ENCODE peak calls at places on chromosomes 1 and 21, in ten cellular contexts. S, R, M, K, X, Y, H, A, U and G are unnamed samples.

GRCh38 chr1:81834268-81834667 is 33.5 kb downstream of the ADGRL2 start:
- DNase-seq in A (no peak), Y (no peak), X (no peak), S (peak), H (no peak), K (no peak), U (no peak), R (no peak), M (no peak), G (peak)

GRCh38 chr1:91891969-91892368 is 6.0 kb upstream of the TGFBR3 start:
- DNase-seq in K (no peak), U (no peak), S (peak), Y (no peak), R (no peak), X (no peak), A (no peak), H (no peak), M (no peak), G (no peak)

GRCh38 chr1:63966016-63966415 is 192.2 kb downstream of the ROR1 start:
- DNase-seq in U (no peak), S (no peak), X (no peak), K (no peak), A (no peak), Y (no peak), M (no peak), H (no peak), R (no peak), G (no peak)

GRCh38 chr1:232599178-232600041 is 30.5 kb downstream of the SIPA1L2 start:
- DNase-seq in K (no peak), U (no peak), M (no peak), R (peak), X (peak), S (peak), H (no peak), A (peak), Y (no peak), G (no peak)

GRCh38 chr1:231515748-231516147 is 12.7 kb upstream of the TSNAX start:
- DNase-seq in M (no peak), R (no peak), K (no peak), S (no peak), U (no peak), H (no peak), Y (no peak), X (no peak), A (no peak), G (no peak)

GRCh38 chr1:38209986-38210385 is 163.4 kb upstream of the POU3F1 start:
- DNase-seq in X (no peak), A (no peak), K (no peak), M (no peak), S (no peak), Y (no peak), R (no peak), U (no peak), H (no peak), G (no peak)

GRCh38 chr1:115331531-115332331 is 6.3 kb downstream of the NGF start:
- DNase-seq in K (no peak), Y (no peak), U (no peak), S (peak), M (no peak), R (no peak), H (no peak), A (no peak), X (no peak), G (peak)

GRCh38 chr21:26966978-26967913 is at the start of gene ADAMTS5:
- DNase-seq in Y (peak), M (no peak), X (no peak), H (no peak), U (no peak), S (peak), A (no peak), K (peak), R (no peak), G (peak)

GRCh38 chr1:212127219-212127618 is 91.7 kb downstream of the DTL start:
- DNase-seq in U (no peak), K (no peak), Y (no peak), A (no peak), R (no peak), S (no peak), H (no peak), X (no peak), M (no peak), G (no peak)

GRCh38 chr21:44365967-44366585 is 12.7 kb downstream of the TRPM2 start:
- DNase-seq in S (no peak), M (no peak), X (no peak), U (no peak), Y (no peak), A (no peak), R (no peak), H (peak), K (no peak), G (no peak)

GRCh38 chr1:22952694-22953391 is 19.8 kb downstream of the LACTBL1 start:
- DNase-seq in H (no peak), U (no peak), S (no peak), Y (no peak), K (peak), R (no peak), X (no peak), A (no peak), M (no peak), G (no peak)

GRCh38 chr1:59198565-59198964 is 98.3 kb upstream of the FGGY start:
- DNase-seq in A (peak), U (no peak), K (no peak), X (no peak), H (no peak), S (no peak), M (no peak), R (no peak), Y (no peak), G (no peak)

GRCh38 chr1:43204394-43204793 is 32.3 kb downstream of the CFAP57 start:
- DNase-seq in Y (no peak), R (no peak), S (no peak), K (no peak), X (no peak), M (no peak), H (no peak), A (no peak), U (no peak), G (no peak)

GRCh38 chr1:100959502-100960060 is 63.7 kb downstream of the SLC30A7 start:
- DNase-seq in R (no peak), H (no peak), X (no peak), K (no peak), U (no peak), M (no peak), S (peak), A (no peak), Y (no peak), G (peak)

GRCh38 chr1:235070819-235071218 is 57.8 kb downstream of the TOMM20 start:
- DNase-seq in H (no peak), M (no peak), Y (no peak), U (no peak), S (no peak), K (no peak), X (no peak), A (no peak), R (no peak), G (no peak)

GRCh38 chr1:22709891-22710687 is 550 bp upstream of the EPHB2 start:
- DNase-seq in S (peak), R (peak), H (peak), M (no peak), K (no peak), A (no peak), X (no peak), U (peak), Y (peak), G (peak)

GRCh38 chr1:100643430-100644196 is 75.9 kb upstream of the VCAM1 start:
- DNase-seq in M (no peak), K (no peak), Y (no peak), H (no peak), R (peak), A (no peak), X (no peak), U (no peak), S (peak), G (no peak)

GRCh38 chr21:35059742-35060141 is 10.6 kb upstream of the RUNX1 start:
- DNase-seq in A (no peak), M (no peak), S (peak), U (no peak), H (no peak), X (no peak), Y (no peak), R (no peak), K (no peak), G (peak)

GRCh38 chr1:156245451-156246232 is 2.2 kb downstream of the PAQR6 start:
- DNase-seq in S (no peak), M (peak), K (no peak), A (peak), U (peak), H (no peak), R (no peak), X (no peak), Y (no peak), G (no peak)

GRCh38 chr1:22133928-22134324 is 9.0 kb downstream of the WNT4 start:
- DNase-seq in R (no peak), U (no peak), X (no peak), M (no peak), S (no peak), H (no peak), A (no peak), K (no peak), Y (no peak), G (no peak)

GRCh38 chr1:93616221-93616995 is 65.2 kb downstream of the BCAR3 start:
- DNase-seq in K (no peak), Y (no peak), U (no peak), A (no peak), R (no peak), H (no peak), X (peak), S (no peak), M (no peak), G (no peak)

GRCh38 chr1:29698033-29698432 is 461.7 kb downstream of the PTPRU start:
- DNase-seq in R (peak), K (peak), X (peak), Y (no peak), S (peak), U (no peak), A (no peak), H (no peak), M (no peak), G (peak)

GRCh38 chr1:157678721-157679120 is 21.8 kb downstream of the FCRL3 start:
- DNase-seq in S (no peak), H (no peak), A (no peak), X (no peak), K (no peak), Y (peak), R (peak), M (no peak), U (no peak), G (no peak)

GRCh38 chr1:119647228-119647733 is 785 bp downstream of the ZNF697 start:
- DNase-seq in M (no peak), U (no peak), X (no peak), Y (no peak), S (no peak), K (no peak), H (no peak), A (no peak), R (no peak), G (no peak)

GRCh38 chr1:4207842-4208692 is 308.0 kb upstream of the C1orf174 start:
- DNase-seq in R (no peak), Y (no peak), U (no peak), H (no peak), A (no peak), X (no peak), S (no peak), M (no peak), K (no peak), G (no peak)

GRCh38 chr1:85146972-85147359 is 53.9 kb downstream of the SYDE2 start:
- DNase-seq in A (peak), R (no peak), H (no peak), U (no peak), Y (no peak), M (no peak), X (no peak), S (peak), K (no peak), G (peak)

GRCh38 chr1:162150112-162150511 is 80.6 kb downstream of the NOS1AP start:
- DNase-seq in M (no peak), U (no peak), Y (no peak), K (no peak), S (no peak), H (no peak), X (no peak), A (no peak), R (no peak), G (no peak)

GRCh38 chr1:212415107-212415841 is 588 bp upstream of the PACC1 start:
- DNase-seq in S (no peak), K (no peak), X (no peak), R (no peak), A (no peak), H (no peak), U (no peak), Y (no peak), M (no peak), G (no peak)